ENCODE peak calls at places on chromosome 14, in five cellular contexts. One of them, this sample, is unnamed.

GRCh38 chr14:92310776-92311375 is 12.1 kb upstream of the SLC24A4 start:
- DNase-seq in HepG2: no peak
- DNase-seq in PC-9: no peak
- DNase-seq in foreskin fibroblast: no peak
- DNase-seq in IMR-90: peak
- DNase-seq in this sample: no peak

GRCh38 chr14:91115986-91116385 is 2.1 kb downstream of the DGLUCY start:
- DNase-seq in foreskin fibroblast: no peak
- DNase-seq in IMR-90: peak
- DNase-seq in HepG2: no peak
- DNase-seq in PC-9: peak
- DNase-seq in this sample: no peak

GRCh38 chr14:81144811-81145598 is 75.8 kb downstream of the GTF2A1 start:
- DNase-seq in IMR-90: no peak
- DNase-seq in foreskin fibroblast: no peak
- DNase-seq in PC-9: no peak
- DNase-seq in HepG2: no peak
- DNase-seq in this sample: no peak

GRCh38 chr14:55088356-55088755 is 36.9 kb downstream of the MAPK1IP1L start:
- DNase-seq in foreskin fibroblast: no peak
- DNase-seq in IMR-90: no peak
- DNase-seq in PC-9: no peak
- DNase-seq in HepG2: no peak
- DNase-seq in this sample: no peak

GRCh38 chr14:98227727-98228111 is 1044.3 kb downstream of the BCL11B start:
- DNase-seq in PC-9: no peak
- DNase-seq in IMR-90: no peak
- DNase-seq in HepG2: no peak
- DNase-seq in foreskin fibroblast: no peak
- DNase-seq in this sample: no peak

GRCh38 chr14:64279719-64280668 is 14.2 kb downstream of the ESR2 start:
- DNase-seq in IMR-90: peak
- DNase-seq in foreskin fibroblast: no peak
- DNase-seq in PC-9: peak
- DNase-seq in HepG2: no peak
- DNase-seq in this sample: no peak

GRCh38 chr14:104794099-104794498 is 1.4 kb downstream of the AKT1 start:
- DNase-seq in foreskin fibroblast: peak
- DNase-seq in PC-9: no peak
- DNase-seq in HepG2: peak
- DNase-seq in IMR-90: peak
- DNase-seq in this sample: peak

GRCh38 chr14:104579507-104579906 is at the start of gene C14orf180:
- DNase-seq in IMR-90: no peak
- DNase-seq in HepG2: no peak
- DNase-seq in PC-9: no peak
- DNase-seq in foreskin fibroblast: no peak
- DNase-seq in this sample: no peak

GRCh38 chr14:52360831-52361230 is 46.7 kb downstream of the PTGER2 start:
- DNase-seq in IMR-90: no peak
- DNase-seq in PC-9: no peak
- DNase-seq in HepG2: no peak
- DNase-seq in foreskin fibroblast: no peak
- DNase-seq in this sample: peak

GRCh38 chr14:56247495-56248087 is 129.4 kb downstream of the PELI2 start:
- DNase-seq in foreskin fibroblast: no peak
- DNase-seq in HepG2: peak
- DNase-seq in PC-9: no peak
- DNase-seq in IMR-90: peak
- DNase-seq in this sample: no peak

GRCh38 chr14:105091335-105092123 is 26.3 kb upstream of the GPR132 start:
- DNase-seq in PC-9: peak
- DNase-seq in IMR-90: no peak
- DNase-seq in HepG2: peak
- DNase-seq in foreskin fibroblast: peak
- DNase-seq in this sample: no peak

GRCh38 chr14:92417759-92418158 is 94.8 kb downstream of the SLC24A4 start:
- DNase-seq in HepG2: no peak
- DNase-seq in PC-9: no peak
- DNase-seq in IMR-90: no peak
- DNase-seq in foreskin fibroblast: no peak
- DNase-seq in this sample: no peak

GRCh38 chr14:98792171-98792570 is 479.8 kb downstream of the BCL11B start:
- DNase-seq in PC-9: no peak
- DNase-seq in foreskin fibroblast: no peak
- DNase-seq in HepG2: no peak
- DNase-seq in IMR-90: no peak
- DNase-seq in this sample: no peak

GRCh38 chr14:50260511-50260910 is 29.1 kb upstream of the SOS2 start:
- DNase-seq in PC-9: peak
- DNase-seq in IMR-90: peak
- DNase-seq in foreskin fibroblast: peak
- DNase-seq in HepG2: peak
- DNase-seq in this sample: peak

GRCh38 chr14:65211341-65211987 is 109.1 kb upstream of the MAX start:
- DNase-seq in HepG2: peak
- DNase-seq in PC-9: peak
- DNase-seq in IMR-90: peak
- DNase-seq in foreskin fibroblast: peak
- DNase-seq in this sample: no peak

GRCh38 chr14:64857979-64858740 is 21.5 kb downstream of the SPTB start:
- DNase-seq in HepG2: no peak
- DNase-seq in PC-9: no peak
- DNase-seq in IMR-90: no peak
- DNase-seq in foreskin fibroblast: no peak
- DNase-seq in this sample: no peak

GRCh38 chr14:104604461-104605449 is at the start of gene TMEM179:
- DNase-seq in IMR-90: peak
- DNase-seq in HepG2: peak
- DNase-seq in foreskin fibroblast: no peak
- DNase-seq in PC-9: no peak
- DNase-seq in this sample: no peak

DNA sequence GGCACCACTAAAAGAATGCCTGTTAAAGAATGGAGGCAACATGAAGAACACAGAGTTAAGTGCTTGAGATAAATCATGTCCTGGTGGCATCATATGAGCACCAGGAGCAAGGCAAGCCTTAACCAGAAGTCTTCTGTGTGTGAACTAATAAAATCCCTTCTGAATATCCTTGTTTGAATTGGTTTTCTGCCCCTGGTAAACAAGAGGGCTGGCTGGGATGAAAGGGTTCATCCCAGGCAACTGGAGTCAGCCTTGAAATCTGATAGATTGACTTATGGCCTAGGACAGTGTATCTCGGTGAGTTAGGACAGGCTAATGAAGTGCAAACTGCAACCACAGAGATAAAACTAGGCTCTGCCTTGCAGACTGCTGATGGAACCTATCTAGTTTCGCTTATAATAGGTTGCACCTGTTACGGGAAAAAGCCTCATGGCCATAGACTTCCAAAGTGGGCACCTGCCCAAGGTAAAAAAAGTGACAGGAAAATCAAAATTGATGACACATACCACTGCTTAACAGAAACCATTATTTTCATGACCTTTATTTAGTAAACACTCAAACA is 451.9 kb upstream of the NOVA1 start:
- DNase-seq in HepG2: no peak
- DNase-seq in IMR-90: no peak
- DNase-seq in PC-9: no peak
- DNase-seq in foreskin fibroblast: no peak
- DNase-seq in this sample: no peak
- TF ChIP-seq CTCF in HepG2: no peak
- TF ChIP-seq CTCF in IMR-90: no peak
- TF ChIP-seq CTCF in PC-9: no peak
- TF ChIP-seq CTCF in foreskin fibroblast: no peak
- TF ChIP-seq CTCF in this sample: no peak

DNA sequence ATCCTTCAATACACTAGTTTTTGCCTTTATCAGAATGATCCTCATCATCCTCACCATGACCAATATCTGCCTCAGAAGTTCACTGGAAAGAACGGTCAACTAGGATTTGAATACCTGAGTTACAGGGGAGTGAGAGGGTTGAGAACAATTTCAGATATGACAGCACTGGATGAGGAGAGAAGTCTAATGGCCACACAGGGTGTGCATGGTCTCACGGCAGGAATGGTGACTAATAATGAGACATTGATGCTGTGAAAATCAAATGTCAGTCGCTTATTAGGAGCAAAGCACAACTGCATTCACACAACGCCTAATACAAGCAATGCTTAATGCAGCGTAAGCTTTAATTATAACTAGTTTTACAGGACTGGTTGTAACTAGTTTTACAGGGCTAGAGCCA is 23.3 kb upstream of the PRIMA1 start:
- DNase-seq in PC-9: no peak
- DNase-seq in IMR-90: no peak
- DNase-seq in HepG2: no peak
- DNase-seq in foreskin fibroblast: no peak
- DNase-seq in this sample: no peak
- H3K4me3 ChIP-seq in PC-9: no peak
- H3K4me3 ChIP-seq in IMR-90: no peak
- H3K4me3 ChIP-seq in HepG2: no peak
- H3K4me3 ChIP-seq in foreskin fibroblast: no peak
- H3K4me3 ChIP-seq in this sample: no peak

GRCh38 chr14:103001226-103001625 is 56.1 kb downstream of the CDC42BPB start:
- DNase-seq in IMR-90: no peak
- DNase-seq in PC-9: no peak
- DNase-seq in foreskin fibroblast: no peak
- DNase-seq in HepG2: no peak
- DNase-seq in this sample: no peak

GRCh38 chr14:102996941-102997340 is 60.4 kb downstream of the CDC42BPB start:
- DNase-seq in IMR-90: no peak
- DNase-seq in PC-9: no peak
- DNase-seq in HepG2: no peak
- DNase-seq in foreskin fibroblast: no peak
- DNase-seq in this sample: no peak

GRCh38 chr14:102999227-102999895 is 58.0 kb downstream of the CDC42BPB start:
- DNase-seq in HepG2: no peak
- DNase-seq in IMR-90: peak
- DNase-seq in foreskin fibroblast: no peak
- DNase-seq in PC-9: no peak
- DNase-seq in this sample: no peak

GRCh38 chr14:103000291-103000921 is 56.9 kb downstream of the CDC42BPB start:
- DNase-seq in IMR-90: no peak
- DNase-seq in HepG2: no peak
- DNase-seq in PC-9: no peak
- DNase-seq in foreskin fibroblast: no peak
- DNase-seq in this sample: no peak

GRCh38 chr14:102998393-102998792 is 59.0 kb downstream of the CDC42BPB start:
- DNase-seq in IMR-90: peak
- DNase-seq in foreskin fibroblast: no peak
- DNase-seq in HepG2: no peak
- DNase-seq in PC-9: no peak
- DNase-seq in this sample: no peak
- TF ChIP-seq CTCF in IMR-90: no peak
- TF ChIP-seq CTCF in foreskin fibroblast: no peak
- TF ChIP-seq CTCF in HepG2: no peak
- TF ChIP-seq CTCF in PC-9: no peak
- TF ChIP-seq CTCF in this sample: no peak

DNA sequence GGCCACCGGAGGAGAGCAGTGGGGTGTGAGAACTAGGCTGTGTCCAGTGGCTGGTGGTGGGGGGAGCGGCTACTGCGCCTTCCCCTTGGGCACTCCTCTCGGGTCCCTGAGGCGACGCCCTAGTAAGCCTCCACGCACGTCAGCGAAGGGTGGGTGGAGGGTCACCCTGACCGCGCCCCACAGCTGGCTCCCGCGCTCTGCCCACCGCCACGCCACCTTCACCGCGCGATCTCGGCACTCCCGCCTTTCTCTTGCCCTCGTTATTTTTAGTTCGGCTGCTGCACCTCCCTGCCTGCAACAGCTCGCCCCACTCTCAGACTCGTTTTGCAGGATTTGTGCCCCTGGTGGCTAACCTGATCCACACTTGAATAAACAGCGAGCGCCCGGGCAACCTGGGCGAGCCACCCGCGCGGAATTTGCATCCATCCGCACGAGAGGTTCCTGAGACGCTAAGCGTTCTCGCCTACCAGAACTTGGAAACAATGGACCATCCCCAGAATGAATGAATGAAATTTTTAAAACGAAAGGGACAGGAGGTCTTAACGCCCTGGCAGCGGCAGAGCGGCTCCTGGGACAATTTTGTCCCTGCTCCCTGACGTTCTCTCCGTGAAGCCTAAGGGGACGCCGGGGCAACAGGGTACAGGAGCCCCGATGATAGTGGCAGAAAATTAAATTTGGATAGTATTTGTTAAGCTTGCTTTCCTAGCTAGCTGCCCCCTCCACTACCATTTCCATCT is 7.0 kb upstream of the BMP4 start:
- DNase-seq in HepG2: no peak
- DNase-seq in IMR-90: no peak
- DNase-seq in PC-9: no peak
- DNase-seq in foreskin fibroblast: no peak
- DNase-seq in this sample: no peak
- H3K4me3 ChIP-seq in HepG2: no peak
- H3K4me3 ChIP-seq in IMR-90: no peak
- H3K4me3 ChIP-seq in PC-9: no peak
- H3K4me3 ChIP-seq in foreskin fibroblast: peak
- H3K4me3 ChIP-seq in this sample: no peak